ENCODE peak calls at places on chromosome 17, in nine cellular contexts. G, J, D, O, X, A, K, F and L are unnamed samples.

GRCh38 chr17:55154101-55154500 is 110.7 kb upstream of the HLF start:
- DNase-seq in G (no peak), J (no peak), D (no peak), O (no peak), X (no peak), A (no peak), K (no peak), F (no peak), L (no peak)

GRCh38 chr17:17062356-17062755 is 20.1 kb downstream of the MPRIP start:
- DNase-seq in G (no peak), J (peak; percentile 23), D (no peak), O (no peak), X (no peak), A (no peak), K (no peak), F (no peak), L (no peak)

GRCh38 chr17:40329981-40330794 is 21.2 kb downstream of the RARA start:
- DNase-seq in G (no peak), J (no peak), D (no peak), O (no peak), X (no peak), A (no peak), K (no peak), F (no peak), L (no peak)

GRCh38 chr17:30117548-30118155 is 1.0 kb downstream of the NSRP1 start:
- DNase-seq in G (no peak), J (no peak), D (no peak), O (no peak), X (no peak), A (no peak), K (peak; percentile 17), F (peak; percentile 21), L (no peak)

GRCh38 chr17:72618018-72618509 is 474.4 kb downstream of the SLC39A11 start:
- DNase-seq in G (peak; percentile 92), J (no peak), D (no peak), O (no peak), X (no peak), A (peak; percentile 89), K (no peak), F (no peak), L (peak; percentile 16)

GRCh38 chr17:43659823-43660222 is 1.9 kb downstream of the MEOX1 start:
- DNase-seq in G (no peak), J (no peak), D (no peak), O (no peak), X (no peak), A (no peak), K (no peak), F (no peak), L (no peak)

GRCh38 chr17:33038740-33039139 is 47.1 kb downstream of the SPACA3 start:
- DNase-seq in G (no peak), J (peak; percentile 90), D (peak; percentile 70), O (no peak), X (peak; percentile 21), A (peak; percentile 61), K (peak; percentile 15), F (peak; percentile 69), L (peak; percentile 85)

GRCh38 chr17:44610871-44611270 is 45.4 kb upstream of the MEIOC start:
- DNase-seq in G (no peak), J (no peak), D (no peak), O (no peak), X (peak; percentile 91), A (no peak), K (no peak), F (peak; percentile 26), L (no peak)

GRCh38 chr17:9308069-9308468 is 267.6 kb downstream of the STX8 start:
- DNase-seq in G (no peak), J (peak; percentile 52), D (no peak), O (no peak), X (no peak), A (no peak), K (no peak), F (no peak), L (no peak)

GRCh38 chr17:57570740-57571344 is 174.3 kb downstream of the CCDC182 start:
- DNase-seq in G (no peak), J (no peak), D (no peak), O (no peak), X (no peak), A (no peak), K (no peak), F (peak; percentile 25), L (no peak)

GRCh38 chr17:78472035-78472905 is 93.8 kb downstream of the PGS1 start:
- DNase-seq in G (no peak), J (no peak), D (no peak), O (peak; percentile 84), X (no peak), A (no peak), K (no peak), F (no peak), L (no peak)

GRCh38 chr17:61249649-61250301 is 149.9 kb upstream of the TBX2 start:
- DNase-seq in G (no peak), J (no peak), D (no peak), O (no peak), X (no peak), A (no peak), K (no peak), F (no peak), L (no peak)

GRCh38 chr17:19284005-19284959 is 47.1 kb downstream of the EPN2 start:
- DNase-seq in G (no peak), J (no peak), D (no peak), O (peak; percentile 64), X (peak; percentile 54), A (no peak), K (no peak), F (no peak), L (no peak)

DNA sequence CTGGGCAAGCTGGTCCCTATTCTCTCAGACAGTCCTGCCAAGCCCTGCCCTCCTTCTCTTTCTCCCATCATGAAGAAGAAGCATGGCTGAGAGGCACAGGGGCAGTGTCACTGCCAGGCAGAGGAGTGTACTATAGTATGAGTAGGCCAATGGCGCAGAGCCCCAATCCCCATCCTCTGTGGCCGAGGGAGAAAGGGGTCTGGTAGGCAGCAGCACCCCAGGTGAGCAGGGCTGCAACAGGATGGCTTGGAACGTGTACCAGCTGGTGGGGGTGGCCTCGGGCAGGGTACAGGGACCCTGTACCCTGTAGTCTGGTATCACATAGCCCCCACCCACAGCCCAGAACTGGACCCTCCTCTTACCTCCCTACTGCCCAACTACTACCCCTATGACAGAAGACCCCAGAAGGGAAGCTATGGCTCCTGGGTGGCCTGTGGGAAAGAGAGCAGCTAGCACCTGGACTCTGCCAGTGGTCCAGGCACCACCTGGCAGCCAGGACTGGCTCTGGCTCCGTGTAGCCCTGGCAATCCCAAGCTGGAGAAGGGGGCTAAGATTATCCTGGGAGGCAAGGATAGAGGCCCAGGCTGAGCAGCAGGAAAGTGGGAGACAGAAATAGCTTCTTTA is 4.4 kb downstream of the SMARCD2 start:
- DNase-seq in G (no peak), J (no peak), D (no peak), O (no peak), X (no peak), A (no peak), K (no peak), F (no peak), L (no peak)
- H4K20me1 ChIP-seq in G (peaks cover 12% of the 10 kb centered on the region), J (peaks cover 2% of the 10 kb centered on the region), D (no peaks in the 10 kb centered on the region), O (no peaks in the 10 kb centered on the region), X (no peaks in the 10 kb centered on the region), A (peaks cover 31% of the 10 kb centered on the region), K (peaks cover 53% of the 10 kb centered on the region), F (no peaks in the 10 kb centered on the region), L (peaks cover 29% of the 10 kb centered on the region)

GRCh38 chr17:47717261-47717697 is 15.8 kb upstream of the TBX21 start:
- DNase-seq in G (no peak), J (no peak), D (peak; percentile 34), O (no peak), X (no peak), A (no peak), K (no peak), F (no peak), L (no peak)
- TF ChIP-seq CTCF in G (peak; percentile 57), J (peak; percentile 59), D (peak; percentile 27), O (peak; percentile 40), X (peak; percentile 51), A (no peak), K (peak; percentile 39), F (peak; percentile 46), L (peak; percentile 42)

GRCh38 chr17:81706232-81706611 is 3.1 kb downstream of the MRPL12 start:
- DNase-seq in G (no peak), J (no peak), D (no peak), O (no peak), X (no peak), A (no peak), K (no peak), F (no peak), L (no peak)

GRCh38 chr17:81705518-81706231 is 2.5 kb downstream of the MRPL12 start:
- DNase-seq in G (no peak), J (no peak), D (no peak), O (no peak), X (no peak), A (no peak), K (no peak), F (no peak), L (no peak)

GRCh38 chr17:81708739-81709185 is 3.3 kb upstream of the SLC25A10 start:
- DNase-seq in G (no peak), J (no peak), D (no peak), O (no peak), X (no peak), A (no peak), K (no peak), F (no peak), L (no peak)

GRCh38 chr17:81706757-81707624 is 3.8 kb downstream of the MRPL12 start:
- DNase-seq in G (no peak), J (peak; percentile 66), D (no peak), O (no peak), X (no peak), A (no peak), K (no peak), F (no peak), L (no peak)

GRCh38 chr17:81707725-81708646 is 4.1 kb upstream of the SLC25A10 start:
- DNase-seq in G (no peak), J (no peak), D (no peak), O (no peak), X (no peak), A (no peak), K (no peak), F (no peak), L (no peak)
- H4K20me1 ChIP-seq in G (no peaks in the 10 kb centered on the region), J (no peaks in the 10 kb centered on the region), D (peaks cover 4% of the 10 kb centered on the region), O (no peaks in the 10 kb centered on the region), X (no peaks in the 10 kb centered on the region), A (no peaks in the 10 kb centered on the region), K (peaks cover 3% of the 10 kb centered on the region), F (no peaks in the 10 kb centered on the region), L (peaks cover 11% of the 10 kb centered on the region)

DNA sequence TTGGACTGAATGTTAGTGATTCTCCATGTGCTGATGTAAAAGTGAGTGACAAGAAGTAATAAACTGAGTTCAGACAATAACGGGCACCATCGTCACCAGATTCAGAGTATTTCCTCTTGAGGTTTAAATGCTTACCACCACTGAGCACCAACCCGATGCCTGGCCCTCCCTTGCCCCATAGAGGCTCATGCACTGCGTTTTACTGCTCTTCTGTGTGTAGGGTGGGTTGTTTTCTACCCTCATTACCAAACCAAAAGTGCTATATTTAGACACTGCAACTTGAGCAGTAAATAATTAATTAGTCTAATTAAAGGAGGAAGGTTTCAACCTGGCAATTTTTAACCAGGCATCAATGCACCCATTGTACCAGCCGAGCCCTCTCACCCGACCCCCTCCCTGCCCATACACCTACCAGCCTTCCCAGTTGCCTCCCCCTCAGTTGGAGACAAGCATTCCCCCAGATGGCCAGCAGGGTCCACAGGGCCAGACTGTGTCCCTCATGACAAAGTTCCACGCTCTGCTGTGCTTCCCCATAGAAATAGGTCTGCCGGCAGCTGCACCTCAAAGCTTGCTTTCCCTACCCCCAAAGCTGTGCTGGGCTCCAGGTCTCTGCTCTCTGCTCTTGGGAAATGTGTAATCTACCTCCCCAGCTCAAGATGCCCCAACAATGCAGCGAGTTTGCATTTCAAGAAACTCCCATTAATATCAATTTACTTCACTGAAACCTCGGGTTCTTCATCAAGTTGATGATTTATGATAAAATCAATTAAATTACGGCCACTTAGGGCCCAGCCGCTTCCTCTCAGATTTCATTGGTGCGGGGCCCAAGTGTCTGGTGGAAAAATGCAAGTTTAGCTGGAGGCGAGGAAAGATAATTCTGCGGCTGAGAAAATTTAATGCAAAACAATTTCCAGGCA is 16.0 kb downstream of the HOXB4 start:
- DNase-seq in G (no peak), J (no peak), D (no peak), O (no peak), X (no peak), A (no peak), K (peak; percentile 68), F (no peak), L (no peak)
- TF ChIP-seq CTCF in G (no peak), J (peak; percentile 32), D (peak; percentile 47), O (peak; percentile 11), X (peak; percentile 51), A (no peak), K (peak; percentile 46), F (peak; percentile 64), L (peak; percentile 28)